ENCODE peak calls at places on chromosomes 16 and 17, in four cellular contexts. One of them, this sample, is unnamed.

GRCh38 chr16:68599586-68599985 is 45.5 kb upstream of the CDH3 start:
- DNase-seq in ascending aorta: no peak
- DNase-seq in stimulated activated naive CD8-positive, alpha-beta T cell treated with anti-CD3 and anti-CD28 coated beads, Interleukin-15, Interleukin-2, amounts not matched to agents 100 U/mL and 50 U/mL, for 24 hours: no peak
- DNase-seq in GM12878: no peak
- DNase-seq in this sample: no peak

GRCh38 chr16:17469011-17469741 is 1.6 kb downstream of the XYLT1 start:
- DNase-seq in ascending aorta: no peak
- DNase-seq in stimulated activated naive CD8-positive, alpha-beta T cell treated with anti-CD3 and anti-CD28 coated beads, Interleukin-15, Interleukin-2, amounts not matched to agents 100 U/mL and 50 U/mL, for 24 hours: no peak
- DNase-seq in GM12878: no peak
- DNase-seq in this sample: no peak

GRCh38 chr16:24463196-24463945 is 76.0 kb upstream of the RBBP6 start:
- DNase-seq in ascending aorta: no peak
- DNase-seq in stimulated activated naive CD8-positive, alpha-beta T cell treated with anti-CD3 and anti-CD28 coated beads, Interleukin-15, Interleukin-2, amounts not matched to agents 100 U/mL and 50 U/mL, for 24 hours: no peak
- DNase-seq in GM12878: no peak
- DNase-seq in this sample: no peak

GRCh38 chr16:9323170-9323569 is 231.7 kb downstream of the HAPSTR1 start:
- DNase-seq in ascending aorta: no peak
- DNase-seq in stimulated activated naive CD8-positive, alpha-beta T cell treated with anti-CD3 and anti-CD28 coated beads, Interleukin-15, Interleukin-2, amounts not matched to agents 100 U/mL and 50 U/mL, for 24 hours: no peak
- DNase-seq in GM12878: no peak
- DNase-seq in this sample: no peak

GRCh38 chr16:84379008-84379730 is 10.8 kb downstream of the ATP2C2 start:
- DNase-seq in ascending aorta: no peak
- DNase-seq in stimulated activated naive CD8-positive, alpha-beta T cell treated with anti-CD3 and anti-CD28 coated beads, Interleukin-15, Interleukin-2, amounts not matched to agents 100 U/mL and 50 U/mL, for 24 hours: no peak
- DNase-seq in GM12878: no peak
- DNase-seq in this sample: no peak

GRCh38 chr17:13813347-13814240 is 211.9 kb upstream of the HS3ST3A1 start:
- DNase-seq in ascending aorta: no peak
- DNase-seq in stimulated activated naive CD8-positive, alpha-beta T cell treated with anti-CD3 and anti-CD28 coated beads, Interleukin-15, Interleukin-2, amounts not matched to agents 100 U/mL and 50 U/mL, for 24 hours: no peak
- DNase-seq in GM12878: no peak
- DNase-seq in this sample: no peak

GRCh38 chr17:64984776-64985521 is 65.7 kb upstream of the LRRC37A3 start:
- DNase-seq in ascending aorta: no peak
- DNase-seq in stimulated activated naive CD8-positive, alpha-beta T cell treated with anti-CD3 and anti-CD28 coated beads, Interleukin-15, Interleukin-2, amounts not matched to agents 100 U/mL and 50 U/mL, for 24 hours: no peak
- DNase-seq in GM12878: no peak
- DNase-seq in this sample: peak

GRCh38 chr16:5461141-5461540 is 363.5 kb upstream of the EEF2KMT start:
- DNase-seq in ascending aorta: no peak
- DNase-seq in stimulated activated naive CD8-positive, alpha-beta T cell treated with anti-CD3 and anti-CD28 coated beads, Interleukin-15, Interleukin-2, amounts not matched to agents 100 U/mL and 50 U/mL, for 24 hours: no peak
- DNase-seq in GM12878: no peak
- DNase-seq in this sample: no peak

GRCh38 chr17:73798111-73798748 is 154.0 kb upstream of the SDK2 start:
- DNase-seq in ascending aorta: peak
- DNase-seq in stimulated activated naive CD8-positive, alpha-beta T cell treated with anti-CD3 and anti-CD28 coated beads, Interleukin-15, Interleukin-2, amounts not matched to agents 100 U/mL and 50 U/mL, for 24 hours: no peak
- DNase-seq in GM12878: no peak
- DNase-seq in this sample: no peak

GRCh38 chr17:47967607-47968252 is 3.2 kb upstream of the CDK5RAP3 start:
- DNase-seq in ascending aorta: no peak
- DNase-seq in stimulated activated naive CD8-positive, alpha-beta T cell treated with anti-CD3 and anti-CD28 coated beads, Interleukin-15, Interleukin-2, amounts not matched to agents 100 U/mL and 50 U/mL, for 24 hours: no peak
- DNase-seq in GM12878: no peak
- DNase-seq in this sample: no peak

GRCh38 chr17:21299981-21300600 is 15.6 kb downstream of the MAP2K3 start:
- DNase-seq in ascending aorta: no peak
- DNase-seq in stimulated activated naive CD8-positive, alpha-beta T cell treated with anti-CD3 and anti-CD28 coated beads, Interleukin-15, Interleukin-2, amounts not matched to agents 100 U/mL and 50 U/mL, for 24 hours: no peak
- DNase-seq in GM12878: no peak
- DNase-seq in this sample: no peak

GRCh38 chr17:16150251-16150859 is 65.0 kb downstream of the NCOR1 start:
- DNase-seq in ascending aorta: no peak
- DNase-seq in stimulated activated naive CD8-positive, alpha-beta T cell treated with anti-CD3 and anti-CD28 coated beads, Interleukin-15, Interleukin-2, amounts not matched to agents 100 U/mL and 50 U/mL, for 24 hours: no peak
- DNase-seq in GM12878: no peak
- DNase-seq in this sample: no peak

GRCh38 chr16:84024854-84025253 is 17.7 kb downstream of the SLC38A8 start:
- DNase-seq in ascending aorta: no peak
- DNase-seq in stimulated activated naive CD8-positive, alpha-beta T cell treated with anti-CD3 and anti-CD28 coated beads, Interleukin-15, Interleukin-2, amounts not matched to agents 100 U/mL and 50 U/mL, for 24 hours: no peak
- DNase-seq in GM12878: no peak
- DNase-seq in this sample: no peak

GRCh38 chr17:79414520-79415065 is 196.3 kb downstream of the RBFOX3 start:
- DNase-seq in ascending aorta: no peak
- DNase-seq in stimulated activated naive CD8-positive, alpha-beta T cell treated with anti-CD3 and anti-CD28 coated beads, Interleukin-15, Interleukin-2, amounts not matched to agents 100 U/mL and 50 U/mL, for 24 hours: no peak
- DNase-seq in GM12878: no peak
- DNase-seq in this sample: no peak

GRCh38 chr17:81926451-81927144 is 937 bp downstream of the MAFG start:
- DNase-seq in ascending aorta: peak
- DNase-seq in stimulated activated naive CD8-positive, alpha-beta T cell treated with anti-CD3 and anti-CD28 coated beads, Interleukin-15, Interleukin-2, amounts not matched to agents 100 U/mL and 50 U/mL, for 24 hours: peak
- DNase-seq in GM12878: no peak
- DNase-seq in this sample: peak

GRCh38 chr17:62615503-62615902 is 12.0 kb upstream of the MRC2 start:
- DNase-seq in ascending aorta: no peak
- DNase-seq in stimulated activated naive CD8-positive, alpha-beta T cell treated with anti-CD3 and anti-CD28 coated beads, Interleukin-15, Interleukin-2, amounts not matched to agents 100 U/mL and 50 U/mL, for 24 hours: no peak
- DNase-seq in GM12878: no peak
- DNase-seq in this sample: no peak

GRCh38 chr16:19589771-19590302 is 34.3 kb downstream of the VPS35L start:
- DNase-seq in ascending aorta: no peak
- DNase-seq in stimulated activated naive CD8-positive, alpha-beta T cell treated with anti-CD3 and anti-CD28 coated beads, Interleukin-15, Interleukin-2, amounts not matched to agents 100 U/mL and 50 U/mL, for 24 hours: no peak
- DNase-seq in GM12878: no peak
- DNase-seq in this sample: no peak

GRCh38 chr17:78650093-78650715 is 73.0 kb upstream of the DNAH17 start:
- DNase-seq in ascending aorta: no peak
- DNase-seq in stimulated activated naive CD8-positive, alpha-beta T cell treated with anti-CD3 and anti-CD28 coated beads, Interleukin-15, Interleukin-2, amounts not matched to agents 100 U/mL and 50 U/mL, for 24 hours: no peak
- DNase-seq in GM12878: no peak
- DNase-seq in this sample: no peak

GRCh38 chr17:52410781-52411180 is 252.3 kb upstream of the CA10 start:
- DNase-seq in ascending aorta: no peak
- DNase-seq in stimulated activated naive CD8-positive, alpha-beta T cell treated with anti-CD3 and anti-CD28 coated beads, Interleukin-15, Interleukin-2, amounts not matched to agents 100 U/mL and 50 U/mL, for 24 hours: no peak
- DNase-seq in GM12878: no peak
- DNase-seq in this sample: no peak

GRCh38 chr17:31156326-31156725 is 61.5 kb downstream of the NF1 start:
- DNase-seq in ascending aorta: no peak
- DNase-seq in stimulated activated naive CD8-positive, alpha-beta T cell treated with anti-CD3 and anti-CD28 coated beads, Interleukin-15, Interleukin-2, amounts not matched to agents 100 U/mL and 50 U/mL, for 24 hours: no peak
- DNase-seq in GM12878: no peak
- DNase-seq in this sample: no peak

GRCh38 chr17:50347087-50347893 is 1.4 kb downstream of the XYLT2 start:
- DNase-seq in ascending aorta: no peak
- DNase-seq in stimulated activated naive CD8-positive, alpha-beta T cell treated with anti-CD3 and anti-CD28 coated beads, Interleukin-15, Interleukin-2, amounts not matched to agents 100 U/mL and 50 U/mL, for 24 hours: no peak
- DNase-seq in GM12878: no peak
- DNase-seq in this sample: no peak

GRCh38 chr17:46986401-46986800 is 7.3 kb upstream of the RPRML start:
- DNase-seq in ascending aorta: no peak
- DNase-seq in stimulated activated naive CD8-positive, alpha-beta T cell treated with anti-CD3 and anti-CD28 coated beads, Interleukin-15, Interleukin-2, amounts not matched to agents 100 U/mL and 50 U/mL, for 24 hours: no peak
- DNase-seq in GM12878: no peak
- DNase-seq in this sample: no peak

GRCh38 chr16:50169555-50170096 is 16.5 kb downstream of the TENT4B start:
- DNase-seq in ascending aorta: no peak
- DNase-seq in stimulated activated naive CD8-positive, alpha-beta T cell treated with anti-CD3 and anti-CD28 coated beads, Interleukin-15, Interleukin-2, amounts not matched to agents 100 U/mL and 50 U/mL, for 24 hours: no peak
- DNase-seq in GM12878: no peak
- DNase-seq in this sample: no peak

GRCh38 chr17:75124041-75124818 is 7.3 kb downstream of the NT5C start:
- DNase-seq in ascending aorta: no peak
- DNase-seq in stimulated activated naive CD8-positive, alpha-beta T cell treated with anti-CD3 and anti-CD28 coated beads, Interleukin-15, Interleukin-2, amounts not matched to agents 100 U/mL and 50 U/mL, for 24 hours: peak
- DNase-seq in GM12878: no peak
- DNase-seq in this sample: no peak

GRCh38 chr17:49515196-49515770 is 20.2 kb downstream of the NGFR start:
- DNase-seq in ascending aorta: peak
- DNase-seq in stimulated activated naive CD8-positive, alpha-beta T cell treated with anti-CD3 and anti-CD28 coated beads, Interleukin-15, Interleukin-2, amounts not matched to agents 100 U/mL and 50 U/mL, for 24 hours: no peak
- DNase-seq in GM12878: peak
- DNase-seq in this sample: no peak

GRCh38 chr17:149897-150575 is 12.7 kb downstream of the SCGB1C2 start:
- DNase-seq in ascending aorta: peak
- DNase-seq in stimulated activated naive CD8-positive, alpha-beta T cell treated with anti-CD3 and anti-CD28 coated beads, Interleukin-15, Interleukin-2, amounts not matched to agents 100 U/mL and 50 U/mL, for 24 hours: no peak
- DNase-seq in GM12878: no peak
- DNase-seq in this sample: no peak

GRCh38 chr17:17156511-17156910 is 49.6 kb downstream of the PLD6 start:
- DNase-seq in ascending aorta: no peak
- DNase-seq in stimulated activated naive CD8-positive, alpha-beta T cell treated with anti-CD3 and anti-CD28 coated beads, Interleukin-15, Interleukin-2, amounts not matched to agents 100 U/mL and 50 U/mL, for 24 hours: no peak
- DNase-seq in GM12878: no peak
- DNase-seq in this sample: no peak

GRCh38 chr17:5942687-5943086 is 127.5 kb upstream of the WSCD1 start:
- DNase-seq in ascending aorta: no peak
- DNase-seq in stimulated activated naive CD8-positive, alpha-beta T cell treated with anti-CD3 and anti-CD28 coated beads, Interleukin-15, Interleukin-2, amounts not matched to agents 100 U/mL and 50 U/mL, for 24 hours: no peak
- DNase-seq in GM12878: no peak
- DNase-seq in this sample: no peak

GRCh38 chr16:13316008-13316407 is 414.6 kb downstream of the SHISA9 start:
- DNase-seq in ascending aorta: no peak
- DNase-seq in stimulated activated naive CD8-positive, alpha-beta T cell treated with anti-CD3 and anti-CD28 coated beads, Interleukin-15, Interleukin-2, amounts not matched to agents 100 U/mL and 50 U/mL, for 24 hours: no peak
- DNase-seq in GM12878: no peak
- DNase-seq in this sample: no peak

GRCh38 chr17:1227917-1228751 is 42.1 kb upstream of the BHLHA9 start:
- DNase-seq in ascending aorta: no peak
- DNase-seq in stimulated activated naive CD8-positive, alpha-beta T cell treated with anti-CD3 and anti-CD28 coated beads, Interleukin-15, Interleukin-2, amounts not matched to agents 100 U/mL and 50 U/mL, for 24 hours: peak
- DNase-seq in GM12878: peak
- DNase-seq in this sample: no peak

GRCh38 chr16:3564889-3565141 is 12.4 kb downstream of the NLRC3 start:
- DNase-seq in ascending aorta: no peak
- DNase-seq in stimulated activated naive CD8-positive, alpha-beta T cell treated with anti-CD3 and anti-CD28 coated beads, Interleukin-15, Interleukin-2, amounts not matched to agents 100 U/mL and 50 U/mL, for 24 hours: no peak
- DNase-seq in GM12878: no peak
- DNase-seq in this sample: no peak

GRCh38 chr16:74738816-74739215 is 35.8 kb downstream of the FA2H start:
- DNase-seq in ascending aorta: no peak
- DNase-seq in stimulated activated naive CD8-positive, alpha-beta T cell treated with anti-CD3 and anti-CD28 coated beads, Interleukin-15, Interleukin-2, amounts not matched to agents 100 U/mL and 50 U/mL, for 24 hours: no peak
- DNase-seq in GM12878: no peak
- DNase-seq in this sample: no peak

GRCh38 chr17:45640141-45640850 is 143.8 kb upstream of the CRHR1 start:
- DNase-seq in ascending aorta: peak
- DNase-seq in stimulated activated naive CD8-positive, alpha-beta T cell treated with anti-CD3 and anti-CD28 coated beads, Interleukin-15, Interleukin-2, amounts not matched to agents 100 U/mL and 50 U/mL, for 24 hours: peak
- DNase-seq in GM12878: peak
- DNase-seq in this sample: peak

GRCh38 chr17:75228847-75229246 is 23.4 kb downstream of the NUP85 start:
- DNase-seq in ascending aorta: no peak
- DNase-seq in stimulated activated naive CD8-positive, alpha-beta T cell treated with anti-CD3 and anti-CD28 coated beads, Interleukin-15, Interleukin-2, amounts not matched to agents 100 U/mL and 50 U/mL, for 24 hours: no peak
- DNase-seq in GM12878: no peak
- DNase-seq in this sample: no peak

GRCh38 chr17:73359987-73360410 is 48.2 kb upstream of the CDC42EP4 start:
- DNase-seq in ascending aorta: no peak
- DNase-seq in stimulated activated naive CD8-positive, alpha-beta T cell treated with anti-CD3 and anti-CD28 coated beads, Interleukin-15, Interleukin-2, amounts not matched to agents 100 U/mL and 50 U/mL, for 24 hours: no peak
- DNase-seq in GM12878: no peak
- DNase-seq in this sample: no peak

This sample was measured in DND-41.